ENCODE peak calls at places on chromosome 12, in six cellular contexts. C, H, W, Y, U and V are unnamed samples.

GRCh38 chr12:25236190-25236589 is 14.5 kb downstream of the KRAS start:
- DNase-seq in U (no peak), Y (no peak), C (peak; percentile 33), H (no peak), W (no peak), V (no peak)

GRCh38 chr12:39359644-39360043 is 83.3 kb downstream of the KIF21A start:
- DNase-seq in H (no peak), U (no peak), C (no peak), Y (no peak), W (no peak), V (no peak)

GRCh38 chr12:34051486-34051885 is 29.2 kb downstream of the ALG10 start:
- DNase-seq in H (no peak), W (no peak), C (no peak), Y (no peak), U (no peak), V (no peak)

GRCh38 chr12:127785535-127785934 is 481.4 kb upstream of the TMEM132C start:
- DNase-seq in U (no peak), C (peak; percentile 61), Y (peak; percentile 66), H (no peak), W (no peak), V (no peak)

GRCh38 chr12:2339022-2339431 is 286.2 kb downstream of the CACNA1C start:
- DNase-seq in C (peak; percentile 82), H (no peak), Y (peak; percentile 69), W (no peak), U (no peak), V (no peak)

GRCh38 chr12:65977384-65977783 is 153.1 kb downstream of the HMGA2 start:
- DNase-seq in H (no peak), Y (no peak), C (no peak), W (no peak), U (no peak), V (no peak)

GRCh38 chr12:8922544-8922943 is 8.2 kb downstream of the PHC1 start:
- DNase-seq in H (no peak), W (no peak), C (no peak), Y (no peak), U (no peak), V (no peak)

GRCh38 chr12:12800406-12801180 is 12.6 kb upstream of the DDX47 start:
- DNase-seq in Y (peak; percentile 69), C (no peak), W (no peak), U (no peak), H (no peak), V (no peak)

GRCh38 chr12:124537525-124538193 is 29.8 kb downstream of the NCOR2 start:
- DNase-seq in Y (no peak), C (no peak), U (peak; percentile 84), W (no peak), H (peak; percentile 82), V (no peak)

GRCh38 chr12:68539615-68539952 is 71.1 kb upstream of the RAP1B start:
- DNase-seq in U (no peak), H (no peak), C (no peak), W (no peak), Y (no peak), V (no peak)

GRCh38 chr12:99959549-99960170 is 25.1 kb downstream of the ANKS1B start:
- DNase-seq in U (no peak), Y (peak; percentile 95), W (no peak), H (no peak), C (no peak), V (no peak)

GRCh38 chr12:93813181-93813580 is 136.0 kb downstream of the CRADD start:
- DNase-seq in U (no peak), W (no peak), H (no peak), C (no peak), Y (no peak), V (no peak)

GRCh38 chr12:98373019-98373554 is 142.3 kb upstream of the TMPO start:
- DNase-seq in W (no peak), Y (peak; percentile 68), C (peak; percentile 35), U (no peak), H (no peak), V (no peak)

GRCh38 chr12:96457191-96457930 is 32.0 kb upstream of the CFAP54 start:
- DNase-seq in W (no peak), H (no peak), C (no peak), U (no peak), Y (peak; percentile 52), V (no peak)

GRCh38 chr12:6330999-6331714 is 10.7 kb downstream of the TNFRSF1A start:
- DNase-seq in H (no peak), Y (no peak), C (no peak), W (no peak), U (no peak), V (no peak)

GRCh38 chr12:9792961-9793617 is 32.4 kb upstream of the CD69 start:
- DNase-seq in C (peak; percentile 66), U (no peak), W (no peak), Y (peak; percentile 84), H (no peak), V (no peak)

GRCh38 chr12:121590476-121591143 is 9.8 kb upstream of the KDM2B start:
- DNase-seq in H (no peak), W (peak; percentile 71), U (no peak), Y (no peak), C (no peak), V (no peak)

GRCh38 chr12:3962661-3963483 is 89.7 kb upstream of the PARP11 start:
- DNase-seq in W (peak; percentile 74), H (no peak), U (no peak), Y (no peak), C (no peak), V (no peak)

GRCh38 chr12:124512667-124513296 is 54.6 kb downstream of the NCOR2 start:
- DNase-seq in H (peak; percentile 87), Y (peak; percentile 98), C (peak; percentile 99), W (no peak), U (peak; percentile 94), V (peak; percentile 57)

GRCh38 chr12:105204916-105205315 is 31.1 kb downstream of the APPL2 start:
- DNase-seq in C (peak; percentile 48), Y (peak; percentile 83), H (no peak), U (no peak), W (no peak), V (no peak)

GRCh38 chr12:95336387-95337067 is 118.9 kb downstream of the VEZT start:
- DNase-seq in Y (peak; percentile 92), W (no peak), H (peak; percentile 68), U (peak; percentile 78), C (peak; percentile 87), V (no peak)

GRCh38 chr12:119061208-119061796 is 80.0 kb downstream of the SRRM4 start:
- DNase-seq in W (peak; percentile 15), H (peak; percentile 43), U (peak; percentile 35), C (peak; percentile 34), Y (peak; percentile 65), V (no peak)

GRCh38 chr12:65948320-65949008 is 124.2 kb downstream of the HMGA2 start:
- DNase-seq in Y (peak; percentile 98), U (peak; percentile 49), W (no peak), H (peak; percentile 63), C (peak; percentile 89), V (peak; percentile 67)

GRCh38 chr12:3199551-3200031 is 122.4 kb downstream of the TSPAN9 start:
- DNase-seq in Y (peak; percentile 5), H (no peak), C (peak; percentile 47), W (no peak), U (no peak), V (no peak)

GRCh38 chr12:93763746-93764147 is 86.6 kb downstream of the CRADD start:
- DNase-seq in W (no peak), H (no peak), C (no peak), Y (peak; percentile 52), U (no peak), V (no peak)

GRCh38 chr12:124952295-124952694 is 36.6 kb downstream of the DHX37 start:
- DNase-seq in Y (no peak), H (no peak), C (no peak), W (no peak), U (no peak), V (no peak)

GRCh38 chr12:68237523-68238070 is 12.0 kb upstream of the IL26 start:
- DNase-seq in W (no peak), H (no peak), U (no peak), C (no peak), Y (no peak), V (no peak)

GRCh38 chr12:95150501-95150900 is 66.8 kb downstream of the FGD6 start:
- DNase-seq in H (no peak), U (no peak), C (no peak), W (no peak), Y (no peak), V (no peak)

GRCh38 chr12:124904306-124905098 is 9.9 kb downstream of the UBC start:
- DNase-seq in C (peak; percentile 94), Y (peak; percentile 93), H (peak; percentile 91), U (peak; percentile 91), W (no peak), V (peak; percentile 68)

GRCh38 chr12:6935221-6935550 is 7.4 kb downstream of the ATN1 start:
- DNase-seq in Y (no peak), W (no peak), H (no peak), C (no peak), U (no peak), V (no peak)

GRCh38 chr12:98644433-98644711 is 216 bp downstream of the IKBIP start:
- DNase-seq in H (no peak), C (no peak), W (no peak), Y (no peak), U (peak; percentile 34), V (no peak)

GRCh38 chr12:53624956-53625355 is 1.2 kb downstream of the ATF7 start:
- DNase-seq in H (no peak), U (no peak), W (no peak), C (no peak), Y (no peak), V (no peak)
- H3K27ac ChIP-seq in H (peak overlapping the region; percentile 91), U (peak overlapping the region; percentile 87), W (no peak overlapping the region), C (no peak overlapping the region), Y (no peak overlapping the region), V (peak overlapping the region; percentile 93)

GRCh38 chr12:50261654-50262053 is 21.7 kb downstream of the LIMA1 start:
- DNase-seq in W (no peak), C (no peak), U (no peak), Y (peak; percentile 52), H (no peak), V (no peak)

GRCh38 chr12:50252977-50253376 is 30.3 kb downstream of the LIMA1 start:
- DNase-seq in H (no peak), Y (no peak), C (no peak), U (no peak), W (no peak), V (no peak)

GRCh38 chr12:50257226-50258166 is 25.8 kb downstream of the LIMA1 start:
- DNase-seq in W (no peak), C (peak; percentile 73), H (no peak), U (peak; percentile 26), Y (peak; percentile 65), V (no peak)

GRCh38 chr12:50256761-50257160 is 26.6 kb downstream of the LIMA1 start:
- DNase-seq in C (no peak), U (no peak), Y (peak; percentile 53), H (no peak), W (no peak), V (no peak)

GRCh38 chr12:50258167-50258551 is 25.2 kb downstream of the LIMA1 start:
- DNase-seq in H (no peak), Y (no peak), W (no peak), C (no peak), U (peak; percentile 48), V (no peak)
- H3K27ac ChIP-seq in H (peak overlapping the region; percentile 21), Y (peak overlapping the region; percentile 60), W (no peak overlapping the region), C (no peak overlapping the region), U (peak overlapping the region; percentile 11), V (peak overlapping the region; percentile 34)

GRCh38 chr12:14771651-14772137 is 31.6 kb downstream of the WBP11 start:
- DNase-seq in Y (no peak), U (no peak), W (peak; percentile 54), C (no peak), H (no peak), V (no peak)
- H3K27ac ChIP-seq in Y (peak overlapping the region; percentile 74), U (peak overlapping the region; percentile 97), W (peak overlapping the region; percentile 99), C (no peak overlapping the region), H (peak overlapping the region; percentile 95), V (peak overlapping the region; percentile 98)

GRCh38 chr12:117433878-117434277 is 72.5 kb upstream of the NOS1 start:
- DNase-seq in U (no peak), W (no peak), Y (no peak), C (no peak), H (no peak), V (no peak)
- H3K27ac ChIP-seq in U (no peak overlapping the region), W (no peak overlapping the region), Y (no peak overlapping the region), C (no peak overlapping the region), H (no peak overlapping the region), V (no peak overlapping the region)